ENCODE peak calls at places on chromosomes 2 and 18, in four cellular contexts. Z is colonic mucosa, G is GM23338, V is lung. P is an unnamed sample.
A peak's percentile ranks its signal among the peaks of the same experiment; 100 is the strongest.

GRCh38 chr2:36486546-36487044 is 111.4 kb downstream of the FEZ2 start:
- DNase-seq in Z (no peak), G (peak; percentile 20), V (no peak), P (no peak)

GRCh38 chr2:72276876-72277275 is 129.2 kb upstream of the CYP26B1 start:
- DNase-seq in Z (no peak), G (no peak), V (no peak), P (no peak)

GRCh38 chr2:43024515-43024962 is 201.9 kb downstream of the ZFP36L2 start:
- DNase-seq in Z (peak; percentile 83), G (peak; percentile 90), V (peak; percentile 46), P (peak; percentile 65)

GRCh38 chr2:137208361-137208973 is 443.1 kb downstream of the THSD7B start:
- DNase-seq in Z (no peak), G (no peak), V (no peak), P (no peak)

GRCh38 chr2:176490061-176490861 is 221.0 kb downstream of the MTX2 start:
- DNase-seq in Z (no peak), G (peak; percentile 80), V (no peak), P (no peak)

GRCh38 chr2:187976259-187976658 is 315.4 kb upstream of the GULP1 start:
- DNase-seq in Z (no peak), G (no peak), V (no peak), P (no peak)

GRCh38 chr2:88077076-88077475 is 9.5 kb downstream of the SMYD1 start:
- DNase-seq in Z (no peak), G (no peak), V (no peak), P (no peak)

GRCh38 chr2:9778012-9778411 is 65.3 kb upstream of the TAF1B start:
- DNase-seq in Z (no peak), G (peak; percentile 50), V (no peak), P (peak; percentile 58)

GRCh38 chr2:96891591-96892333 is 21.9 kb upstream of the SEMA4C start:
- DNase-seq in Z (peak; percentile 28), G (no peak), V (no peak), P (peak; percentile 17)

GRCh38 chr2:60551241-60552095 is 2.0 kb downstream of the BCL11A start:
- DNase-seq in Z (peak; percentile 64), G (peak; percentile 58), V (no peak), P (no peak)

GRCh38 chr2:128262315-128263253 is 56.1 kb downstream of the HS6ST1 start:
- DNase-seq in Z (no peak), G (no peak), V (no peak), P (no peak)

GRCh38 chr2:239181074-239181581 is 219.7 kb downstream of the HDAC4 start:
- DNase-seq in Z (no peak), G (no peak), V (no peak), P (no peak)

GRCh38 chr18:77082316-77082715 is 50.3 kb downstream of the MBP start:
- DNase-seq in Z (no peak), G (no peak), V (no peak), P (no peak)

GRCh38 chr18:36947820-36948348 is 119.0 kb downstream of the KIAA1328 start:
- DNase-seq in Z (no peak), G (peak; percentile 97), V (no peak), P (no peak)

GRCh38 chr2:98568161-98568956 is 40.0 kb downstream of the COA5 start:
- DNase-seq in Z (no peak), G (no peak), V (no peak), P (no peak)

GRCh38 chr18:57953883-57954282 is 90.1 kb upstream of the NEDD4L start:
- DNase-seq in Z (peak; percentile 69), G (no peak), V (no peak), P (peak; percentile 78)

GRCh38 chr2:10762651-10763460 is 41.4 kb downstream of the ATP6V1C2 start:
- DNase-seq in Z (no peak), G (no peak), V (no peak), P (no peak)

GRCh38 chr2:126722546-126722945 is 66.6 kb downstream of the GYPC start:
- DNase-seq in Z (no peak), G (no peak), V (peak; percentile 24), P (no peak)

GRCh38 chr2:19209575-19210341 is 148.7 kb downstream of the OSR1 start:
- DNase-seq in Z (no peak), G (no peak), V (no peak), P (no peak)

DNA sequence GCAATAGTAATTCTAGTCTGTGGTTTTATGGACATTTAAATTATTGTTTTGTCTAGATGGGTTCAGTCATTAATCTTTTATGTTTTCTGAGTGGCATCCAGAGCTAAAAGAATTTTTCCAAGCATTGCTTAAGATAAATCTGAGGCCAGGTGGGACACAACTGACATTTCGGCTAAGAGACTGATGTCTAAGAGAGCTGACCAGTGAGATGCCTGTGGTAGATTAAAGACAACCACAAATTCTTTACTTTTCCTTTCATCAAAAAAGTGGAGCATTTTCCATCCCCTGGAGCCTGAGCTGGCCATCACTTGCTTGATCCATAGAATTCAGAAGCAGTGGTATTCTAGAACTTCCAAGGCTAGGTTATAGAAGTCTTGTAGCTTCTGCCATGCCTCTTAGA is 182.2 kb downstream of the NRP2 start:
- DNase-seq in Z (no peak), G (no peak), V (no peak), P (no peak)
- H3K36me3 ChIP-seq in Z (no peaks in the 10 kb centered on the region), G (no peaks in the 10 kb centered on the region), V (no peaks in the 10 kb centered on the region), P (no peaks in the 10 kb centered on the region)

GRCh38 chr18:23541349-23542093 is 38.2 kb downstream of the RMC1 start:
- DNase-seq in Z (no peak), G (no peak), V (no peak), P (no peak)

GRCh38 chr18:23540867-23541266 is 37.6 kb downstream of the RMC1 start:
- DNase-seq in Z (no peak), G (no peak), V (no peak), P (peak; percentile 18)

GRCh38 chr18:23545247-23545789 is 41.0 kb downstream of the NPC1 start:
- DNase-seq in Z (no peak), G (no peak), V (no peak), P (peak; percentile 29)

GRCh38 chr18:23539911-23540475 is 36.7 kb downstream of the RMC1 start:
- DNase-seq in Z (no peak), G (no peak), V (no peak), P (no peak)

DNA sequence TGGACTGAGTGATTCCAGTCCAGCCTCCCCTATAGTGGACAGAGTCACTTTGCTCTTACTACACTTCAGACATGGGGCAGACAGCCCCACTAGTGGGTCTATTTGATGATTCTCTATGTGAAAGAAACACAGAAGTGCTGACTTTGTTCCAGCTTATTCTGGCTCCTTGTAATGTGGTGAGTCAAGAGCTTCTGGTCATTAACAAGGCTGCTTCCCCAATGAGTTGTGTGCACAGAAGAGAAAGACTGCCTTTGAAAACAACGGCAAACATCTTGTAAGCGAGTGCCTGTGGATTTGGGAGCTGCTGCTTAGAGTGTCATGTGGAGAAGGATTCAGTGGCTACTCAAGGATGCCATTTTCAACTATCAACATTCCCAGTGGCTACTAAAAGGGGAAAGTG is 39.2 kb downstream of the RMC1 start:
- DNase-seq in Z (no peak), G (no peak), V (no peak), P (no peak)
- H3K36me3 ChIP-seq in Z (peaks cover 21% of the 10 kb centered on the region), G (peaks cover 64% of the 10 kb centered on the region), V (peaks cover 57% of the 10 kb centered on the region), P (peaks cover 39% of the 10 kb centered on the region)

DNA sequence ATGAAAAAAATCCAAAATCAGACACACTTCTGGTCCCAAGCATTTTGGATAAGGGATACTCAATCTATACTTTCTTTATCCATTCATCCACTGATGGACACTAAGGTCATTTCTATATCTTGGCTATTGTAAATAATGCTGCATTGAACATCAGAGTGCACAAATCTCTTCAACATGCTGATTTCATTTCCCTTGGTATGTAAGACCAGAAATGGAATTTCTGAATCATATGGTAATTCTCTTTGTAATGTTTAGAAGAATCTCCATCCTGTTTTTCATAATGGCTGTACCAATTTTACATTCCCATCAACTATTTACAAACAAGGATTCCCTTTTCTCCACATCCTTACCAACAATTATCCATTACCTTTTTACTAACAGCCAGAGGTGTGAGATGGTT is 33.7 kb upstream of the MCM6 start:
- DNase-seq in Z (no peak), G (no peak), V (no peak), P (no peak)
- H3K36me3 ChIP-seq in Z (peaks cover 4% of the 10 kb centered on the region), G (peaks cover 4% of the 10 kb centered on the region), V (peaks cover 2% of the 10 kb centered on the region), P (peaks cover 2% of the 10 kb centered on the region)

DNA sequence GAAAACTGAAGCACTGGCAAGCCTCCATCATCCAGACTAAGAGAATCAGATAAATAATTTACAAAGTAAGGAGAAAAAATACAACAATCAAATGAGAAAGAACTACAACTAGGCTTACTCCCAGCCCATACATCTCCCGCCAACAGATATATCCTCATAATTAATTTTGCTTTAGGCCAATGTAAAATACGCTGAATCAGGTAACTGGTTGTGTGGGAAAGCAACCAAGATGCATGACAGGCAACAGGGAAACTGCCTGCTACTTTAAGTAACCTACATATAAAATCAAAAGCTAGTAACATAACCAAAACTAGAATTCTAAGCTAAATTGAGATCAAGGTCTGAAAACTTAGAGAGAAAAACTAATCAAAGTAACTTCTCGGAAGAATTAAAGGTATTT is 21.5 kb downstream of the PRPF40A start:
- DNase-seq in Z (no peak), G (no peak), V (no peak), P (no peak)
- H3K36me3 ChIP-seq in Z (no peaks in the 10 kb centered on the region), G (peaks cover 16% of the 10 kb centered on the region), V (peaks cover 2% of the 10 kb centered on the region), P (no peaks in the 10 kb centered on the region)

GRCh38 chr2:86488561-86489250 is 47.5 kb downstream of the KDM3A start:
- DNase-seq in Z (no peak), G (no peak), V (no peak), P (no peak)
- H3K36me3 ChIP-seq in Z (peaks cover 31% of the 10 kb centered on the region), G (peaks cover 17% of the 10 kb centered on the region), V (peaks cover 52% of the 10 kb centered on the region), P (peaks cover 16% of the 10 kb centered on the region)

GRCh38 chr2:232368311-232368731 is 10.2 kb upstream of the ALPP start:
- DNase-seq in Z (no peak), G (peak; percentile 24), V (no peak), P (no peak)
- H3K36me3 ChIP-seq in Z (no peaks in the 10 kb centered on the region), G (no peaks in the 10 kb centered on the region), V (no peaks in the 10 kb centered on the region), P (no peaks in the 10 kb centered on the region)

DNA sequence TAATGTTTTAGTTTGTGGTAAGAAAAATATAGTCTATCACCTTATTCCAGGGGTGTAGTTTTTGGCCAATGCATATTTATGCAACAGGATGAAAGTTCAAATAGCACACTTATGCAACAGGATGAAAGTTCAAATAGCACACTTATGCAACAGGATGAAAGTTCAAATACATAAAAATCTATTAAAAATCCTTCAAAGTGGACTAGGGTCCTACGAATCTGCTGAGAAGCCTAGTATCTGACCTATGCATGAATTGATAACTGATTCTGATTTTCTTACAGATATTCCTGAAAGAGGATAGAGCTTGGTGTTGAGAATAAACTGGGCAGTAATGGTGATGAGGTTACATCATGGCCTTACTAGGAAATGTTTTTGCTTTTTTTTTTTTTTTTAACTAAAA is 2.8 kb downstream of the PECR start:
- DNase-seq in Z (no peak), G (no peak), V (no peak), P (peak; percentile 46)
- H3K36me3 ChIP-seq in Z (no peaks in the 10 kb centered on the region), G (peaks cover 3% of the 10 kb centered on the region), V (peaks cover 2% of the 10 kb centered on the region), P (no peaks in the 10 kb centered on the region)

P was measured in small intestine.